ENCODE peak calls at places on chromosomes 12 and 14, in eight cellular contexts. N, B, C, U, V, F, O and I are unnamed samples.

GRCh38 chr12:7937867-7938506 is 2.0 kb upstream of the SLC2A3 start:
- DNase-seq in O (peak; percentile 41), V (no peak), N (no peak), B (no peak), C (no peak), U (no peak), F (no peak), I (no peak)

GRCh38 chr14:23605931-23606585 is 27.5 kb upstream of the JPH4 start:
- DNase-seq in F (no peak), B (no peak), O (peak; percentile 4), V (no peak), U (no peak), C (no peak), N (no peak), I (no peak)

GRCh38 chr12:106455100-106455499 is 97.6 kb downstream of the POLR3B start:
- DNase-seq in C (no peak), B (no peak), V (no peak), F (no peak), N (no peak), O (no peak), U (no peak), I (no peak)

GRCh38 chr14:69701269-69701668 is 65.7 kb upstream of the SRSF5 start:
- DNase-seq in V (no peak), C (no peak), F (no peak), U (no peak), B (no peak), O (no peak), N (no peak), I (no peak)

GRCh38 chr14:34782031-34782430 is 67.6 kb upstream of the CFL2 start:
- DNase-seq in U (no peak), F (peak; percentile 37), C (no peak), N (no peak), V (no peak), B (no peak), O (peak; percentile 80), I (no peak)

GRCh38 chr12:106018286-106018685 is 120.5 kb downstream of the NUAK1 start:
- DNase-seq in O (no peak), C (no peak), F (no peak), V (no peak), N (no peak), B (no peak), U (no peak), I (no peak)

GRCh38 chr12:63917864-63918742 is 73.6 kb downstream of the SRGAP1 start:
- DNase-seq in N (no peak), B (peak; percentile 48), F (peak; percentile 98), C (no peak), U (no peak), O (peak; percentile 97), V (no peak), I (no peak)

GRCh38 chr12:119486599-119487154 is 106.9 kb upstream of the TMEM233 start:
- DNase-seq in O (no peak), F (no peak), V (no peak), U (no peak), C (no peak), N (no peak), B (no peak), I (no peak)

GRCh38 chr12:118290130-118290529 is 82.6 kb downstream of the TAOK3 start:
- DNase-seq in F (peak; percentile 71), U (no peak), N (no peak), O (peak; percentile 34), V (no peak), B (no peak), C (no peak), I (no peak)

GRCh38 chr12:124700810-124701594 is 133.6 kb upstream of the NCOR2 start:
- DNase-seq in C (no peak), U (no peak), O (no peak), F (peak; percentile 54), N (no peak), B (no peak), V (no peak), I (peak; percentile 51)

GRCh38 chr14:86038401-86038985 is 508.5 kb downstream of the FLRT2 start:
- DNase-seq in U (peak; percentile 24), O (peak; percentile 49), B (no peak), F (peak; percentile 70), N (no peak), C (peak; percentile 13), V (peak; percentile 6), I (peak; percentile 30)

GRCh38 chr12:100593490-100593889 is 20.0 kb downstream of the GAS2L3 start:
- DNase-seq in C (no peak), N (no peak), U (no peak), B (no peak), O (peak; percentile 16), F (peak; percentile 26), V (no peak), I (no peak)

GRCh38 chr12:132592261-132592970 is 18.0 kb downstream of the LRCOL1 start:
- DNase-seq in N (no peak), O (no peak), F (no peak), B (no peak), V (no peak), C (no peak), U (no peak), I (no peak)

GRCh38 chr14:36817071-36817930 is 155.6 kb downstream of the PAX9 start:
- DNase-seq in B (no peak), V (no peak), F (no peak), N (no peak), O (no peak), U (no peak), C (no peak), I (no peak)

GRCh38 chr12:88985631-88986030 is 366.7 kb downstream of the DUSP6 start:
- DNase-seq in N (no peak), U (no peak), O (no peak), V (no peak), F (peak; percentile 72), C (no peak), B (no peak), I (no peak)

GRCh38 chr12:43338848-43339526 is 213.0 kb downstream of the ADAMTS20 start:
- DNase-seq in B (no peak), N (no peak), V (no peak), O (peak; percentile 85), U (no peak), C (no peak), F (peak; percentile 76), I (no peak)

GRCh38 chr12:30822385-30823139 is 67.8 kb upstream of the CAPRIN2 start:
- DNase-seq in N (peak; percentile 37), U (peak; percentile 13), O (peak; percentile 69), V (peak; percentile 21), F (peak; percentile 47), C (no peak), B (peak; percentile 64), I (peak; percentile 76)